ENCODE peak calls at places on chromosomes 5 and 9, in four cellular contexts. A is keratinocyte, Y is K562, K is endothelial cell of umbilical vein. D is an unnamed sample.

GRCh38 chr9:87646546-87646945 is 79.4 kb upstream of the CTSL start:
- DNase-seq in A (no peak), Y (no peak), K (no peak), D (no peak)

GRCh38 chr5:132777209-132778069 is at the start of gene SEPTIN8:
- DNase-seq in A (no peak), Y (peak; percentile 87), K (peak; percentile 33), D (no peak)

GRCh38 chr5:15249152-15249551 is 250.8 kb upstream of the FBXL7 start:
- DNase-seq in A (no peak), Y (no peak), K (peak; percentile 50), D (peak; percentile 84)

GRCh38 chr9:122218885-122219855 is 9.6 kb downstream of the LHX6 start:
- DNase-seq in A (no peak), Y (no peak), K (no peak), D (peak; percentile 26)

GRCh38 chr5:132639706-132640130 is 18.3 kb upstream of the IL13 start:
- DNase-seq in A (no peak), Y (no peak), K (no peak), D (no peak)

GRCh38 chr5:79774171-79774854 is 84.7 kb downstream of the CMYA5 start:
- DNase-seq in A (no peak), Y (peak; percentile 27), K (no peak), D (peak; percentile 4)

GRCh38 chr9:37953775-37954437 is 50.0 kb upstream of the SLC25A51 start:
- DNase-seq in A (no peak), Y (peak; percentile 85), K (peak; percentile 97), D (peak; percentile 100)

GRCh38 chr5:1376921-1377320 is 32.0 kb upstream of the CLPTM1L start:
- DNase-seq in A (no peak), Y (no peak), K (no peak), D (no peak)

GRCh38 chr5:9715891-9716335 is 85.8 kb upstream of the TAS2R1 start:
- DNase-seq in A (no peak), Y (no peak), K (no peak), D (peak; percentile 86)

GRCh38 chr5:154076240-154076922 is 37.6 kb downstream of the MFAP3 start:
- DNase-seq in A (no peak), Y (no peak), K (no peak), D (no peak)

GRCh38 chr5:52177193-52177592 is 610.5 kb upstream of the ITGA1 start:
- DNase-seq in A (no peak), Y (no peak), K (no peak), D (no peak)

GRCh38 chr9:98967257-98967656 is 23.6 kb downstream of the COL15A1 start:
- DNase-seq in A (no peak), Y (no peak), K (no peak), D (no peak)

GRCh38 chr5:157649091-157649490 is 3.1 kb downstream of the SOX30 start:
- DNase-seq in A (no peak), Y (no peak), K (no peak), D (no peak)

GRCh38 chr5:67771791-67772190 is 443.8 kb upstream of the PIK3R1 start:
- DNase-seq in A (no peak), Y (no peak), K (no peak), D (no peak)
- H3K9me1 ChIP-seq in A (no peaks in the 10 kb centered on the region), Y (no peaks in the 10 kb centered on the region), K (no peaks in the 10 kb centered on the region), D (no peaks in the 10 kb centered on the region)

DNA sequence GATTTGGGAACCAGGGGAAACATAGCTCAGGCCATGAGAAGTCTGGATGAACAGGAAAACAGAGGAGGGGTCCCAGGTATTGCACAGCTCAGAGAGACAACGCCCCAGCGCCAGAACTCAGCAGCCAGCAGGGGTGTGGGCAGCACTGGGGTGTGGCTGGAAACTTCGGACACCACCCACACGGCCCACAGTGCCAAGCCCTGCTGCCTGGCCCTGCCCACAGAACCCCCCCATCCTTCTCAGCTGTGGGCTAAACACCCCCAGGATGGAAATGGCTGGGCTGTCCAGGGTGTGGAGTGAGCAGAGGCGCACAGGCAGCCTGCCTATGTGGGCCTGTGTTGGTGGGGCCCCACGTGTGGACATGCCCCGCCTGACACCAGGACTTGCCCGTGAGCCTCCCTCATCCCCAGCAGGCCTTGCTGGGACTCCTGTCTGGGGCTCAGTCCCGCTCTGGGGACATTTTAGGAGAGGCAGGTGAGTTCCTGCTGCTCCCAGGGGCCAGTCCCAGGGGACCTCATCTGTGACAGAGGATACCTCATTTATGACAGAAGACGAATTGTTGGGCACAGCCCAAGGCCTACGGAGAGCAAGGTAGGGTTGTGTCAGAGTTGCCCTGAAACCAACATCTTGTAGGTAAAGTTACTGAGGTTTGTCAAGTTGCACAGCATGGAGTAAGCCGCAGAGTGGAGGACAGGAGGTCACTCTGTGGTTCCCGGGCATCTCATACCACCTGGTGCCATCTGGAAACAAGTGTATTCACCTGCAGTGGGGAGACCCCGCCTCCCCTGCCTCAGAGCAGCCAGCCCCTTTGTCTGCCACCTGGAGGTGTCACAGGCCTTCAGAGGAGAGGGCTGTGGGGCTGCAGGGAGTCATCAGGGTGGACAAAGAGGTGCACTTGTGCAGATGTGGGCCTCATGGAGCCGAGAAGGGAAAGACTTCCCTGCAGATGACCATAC is 183.2 kb downstream of the AUH start:
- DNase-seq in A (no peak), Y (no peak), K (no peak), D (no peak)
- H3K9me1 ChIP-seq in A (peaks cover 4% of the 10 kb centered on the region), Y (no peaks in the 10 kb centered on the region), K (no peaks in the 10 kb centered on the region), D (peaks cover 14% of the 10 kb centered on the region)

GRCh38 chr5:165232187-165232586 is 1726.8 kb downstream of the MAT2B start:
- DNase-seq in A (no peak), Y (no peak), K (no peak), D (no peak)
- H3K9me1 ChIP-seq in A (no peaks in the 10 kb centered on the region), Y (no peaks in the 10 kb centered on the region), K (no peaks in the 10 kb centered on the region), D (no peaks in the 10 kb centered on the region)

DNA sequence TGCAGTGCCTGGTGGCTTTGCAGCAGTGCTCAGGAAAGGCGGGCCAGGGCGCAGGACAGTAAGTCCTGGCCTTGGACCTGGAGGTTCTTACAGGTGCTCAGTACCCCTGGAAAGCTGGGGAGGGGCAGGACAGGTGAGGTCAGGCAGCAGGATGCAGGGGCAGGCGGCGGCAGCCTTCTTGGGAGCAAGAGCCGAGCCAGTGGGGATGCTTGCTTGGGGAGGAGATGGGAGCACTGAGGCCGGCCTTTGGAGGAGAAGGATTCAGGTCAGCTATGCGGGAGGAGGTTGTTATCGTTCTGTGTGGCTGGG is 98.0 kb downstream of the COL5A1 start:
- DNase-seq in A (no peak), Y (no peak), K (no peak), D (no peak)
- H3K9me1 ChIP-seq in A (no peaks in the 10 kb centered on the region), Y (no peaks in the 10 kb centered on the region), K (no peaks in the 10 kb centered on the region), D (peaks cover 8% of the 10 kb centered on the region)

D was measured in IMR-90.